ENCODE peak calls at places on chromosomes 13 and 19, in nine cellular contexts. One of them, this sample, is unnamed.
A peak's percentile ranks its signal among the peaks of the same experiment; 100 is the strongest.

GRCh38 chr19:13692096-13692495 is 72.2 kb upstream of the MRI1 start:
- DNase-seq in MM.1S: no peak
- DNase-seq in PC-3: peak; percentile 93
- DNase-seq in HCT116: no peak
- DNase-seq in GM23248: peak; percentile 89
- DNase-seq in GM23338: no peak
- DNase-seq in SK-N-SH: no peak
- DNase-seq in OCI-LY7: no peak
- DNase-seq in hepatocyte: no peak
- DNase-seq in this sample: no peak

GRCh38 chr13:110557610-110558305 is 3.8 kb downstream of the RAB20 start:
- DNase-seq in MM.1S: no peak
- DNase-seq in PC-3: no peak
- DNase-seq in HCT116: no peak
- DNase-seq in GM23248: no peak
- DNase-seq in GM23338: no peak
- DNase-seq in SK-N-SH: no peak
- DNase-seq in OCI-LY7: no peak
- DNase-seq in hepatocyte: no peak
- DNase-seq in this sample: no peak

GRCh38 chr13:87884874-87885273 is 213.7 kb downstream of the SLITRK5 start:
- DNase-seq in MM.1S: no peak
- DNase-seq in PC-3: peak; percentile 29
- DNase-seq in HCT116: no peak
- DNase-seq in GM23248: no peak
- DNase-seq in GM23338: peak; percentile 40
- DNase-seq in SK-N-SH: peak; percentile 1
- DNase-seq in OCI-LY7: no peak
- DNase-seq in hepatocyte: peak; percentile 62
- DNase-seq in this sample: peak; percentile 43

GRCh38 chr19:13599681-13600080 is 93.4 kb upstream of the CACNA1A start:
- DNase-seq in MM.1S: no peak
- DNase-seq in PC-3: no peak
- DNase-seq in HCT116: no peak
- DNase-seq in GM23248: no peak
- DNase-seq in GM23338: no peak
- DNase-seq in SK-N-SH: no peak
- DNase-seq in OCI-LY7: no peak
- DNase-seq in hepatocyte: no peak
- DNase-seq in this sample: no peak

GRCh38 chr19:18397242-18398202 is at the start of gene LRRC25:
- DNase-seq in MM.1S: no peak
- DNase-seq in PC-3: no peak
- DNase-seq in HCT116: no peak
- DNase-seq in GM23248: no peak
- DNase-seq in GM23338: peak; percentile 96
- DNase-seq in SK-N-SH: peak; percentile 63
- DNase-seq in OCI-LY7: peak; percentile 77
- DNase-seq in hepatocyte: no peak
- DNase-seq in this sample: peak; percentile 91

GRCh38 chr13:113928701-113929627 is 44.9 kb downstream of the C13orf46 start:
- DNase-seq in MM.1S: no peak
- DNase-seq in PC-3: no peak
- DNase-seq in HCT116: no peak
- DNase-seq in GM23248: peak; percentile 92
- DNase-seq in GM23338: no peak
- DNase-seq in SK-N-SH: peak; percentile 74
- DNase-seq in OCI-LY7: no peak
- DNase-seq in hepatocyte: peak; percentile 50
- DNase-seq in this sample: no peak

GRCh38 chr19:24052811-24053210 is 34.2 kb upstream of the ZNF254 start:
- DNase-seq in MM.1S: no peak
- DNase-seq in PC-3: no peak
- DNase-seq in HCT116: no peak
- DNase-seq in GM23248: peak; percentile 29
- DNase-seq in GM23338: no peak
- DNase-seq in SK-N-SH: no peak
- DNase-seq in OCI-LY7: no peak
- DNase-seq in hepatocyte: no peak
- DNase-seq in this sample: no peak

GRCh38 chr13:109381546-109382180 is 404.7 kb downstream of the IRS2 start:
- DNase-seq in MM.1S: no peak
- DNase-seq in PC-3: no peak
- DNase-seq in HCT116: no peak
- DNase-seq in GM23248: peak; percentile 76
- DNase-seq in GM23338: no peak
- DNase-seq in SK-N-SH: no peak
- DNase-seq in OCI-LY7: no peak
- DNase-seq in hepatocyte: no peak
- DNase-seq in this sample: no peak

GRCh38 chr19:54023191-54023590 is 31.8 kb downstream of the CACNG6 start:
- DNase-seq in MM.1S: no peak
- DNase-seq in PC-3: no peak
- DNase-seq in HCT116: no peak
- DNase-seq in GM23248: no peak
- DNase-seq in GM23338: no peak
- DNase-seq in SK-N-SH: no peak
- DNase-seq in OCI-LY7: no peak
- DNase-seq in hepatocyte: no peak
- DNase-seq in this sample: no peak

GRCh38 chr13:92843549-92843948 is 383.1 kb upstream of the GPC6 start:
- DNase-seq in MM.1S: peak; percentile 56
- DNase-seq in PC-3: peak; percentile 67
- DNase-seq in HCT116: no peak
- DNase-seq in GM23248: peak; percentile 61
- DNase-seq in GM23338: no peak
- DNase-seq in SK-N-SH: no peak
- DNase-seq in OCI-LY7: no peak
- DNase-seq in hepatocyte: peak; percentile 10
- DNase-seq in this sample: no peak

GRCh38 chr19:4373601-4374441 is 26.5 kb downstream of the SH3GL1 start:
- DNase-seq in MM.1S: no peak
- DNase-seq in PC-3: no peak
- DNase-seq in HCT116: no peak
- DNase-seq in GM23248: peak; percentile 74
- DNase-seq in GM23338: no peak
- DNase-seq in SK-N-SH: no peak
- DNase-seq in OCI-LY7: no peak
- DNase-seq in hepatocyte: no peak
- DNase-seq in this sample: no peak

GRCh38 chr19:30518965-30519606 is 146.9 kb downstream of the ZNF536 start:
- DNase-seq in MM.1S: no peak
- DNase-seq in PC-3: no peak
- DNase-seq in HCT116: no peak
- DNase-seq in GM23248: no peak
- DNase-seq in GM23338: no peak
- DNase-seq in SK-N-SH: no peak
- DNase-seq in OCI-LY7: no peak
- DNase-seq in hepatocyte: no peak
- DNase-seq in this sample: no peak

GRCh38 chr19:1799695-1800342 is 12.3 kb downstream of the ATP8B3 start:
- DNase-seq in MM.1S: no peak
- DNase-seq in PC-3: no peak
- DNase-seq in HCT116: no peak
- DNase-seq in GM23248: no peak
- DNase-seq in GM23338: no peak
- DNase-seq in SK-N-SH: no peak
- DNase-seq in OCI-LY7: no peak
- DNase-seq in hepatocyte: no peak
- DNase-seq in this sample: no peak

GRCh38 chr13:70817571-70817970 is 709.3 kb upstream of the KLHL1 start:
- DNase-seq in MM.1S: no peak
- DNase-seq in PC-3: peak; percentile 5
- DNase-seq in HCT116: no peak
- DNase-seq in GM23248: no peak
- DNase-seq in GM23338: no peak
- DNase-seq in SK-N-SH: no peak
- DNase-seq in OCI-LY7: no peak
- DNase-seq in hepatocyte: no peak
- DNase-seq in this sample: no peak

GRCh38 chr19:35720648-35721047 is 2.8 kb downstream of the KMT2B start:
- DNase-seq in MM.1S: no peak
- DNase-seq in PC-3: no peak
- DNase-seq in HCT116: no peak
- DNase-seq in GM23248: no peak
- DNase-seq in GM23338: no peak
- DNase-seq in SK-N-SH: no peak
- DNase-seq in OCI-LY7: no peak
- DNase-seq in hepatocyte: no peak
- DNase-seq in this sample: no peak

GRCh38 chr13:31361673-31362072 is 161.9 kb downstream of the B3GLCT start:
- DNase-seq in MM.1S: no peak
- DNase-seq in PC-3: no peak
- DNase-seq in HCT116: no peak
- DNase-seq in GM23248: no peak
- DNase-seq in GM23338: no peak
- DNase-seq in SK-N-SH: no peak
- DNase-seq in OCI-LY7: no peak
- DNase-seq in hepatocyte: no peak
- DNase-seq in this sample: no peak

GRCh38 chr19:4337906-4338440 is 654 bp downstream of the STAP2 start:
- DNase-seq in MM.1S: no peak
- DNase-seq in PC-3: peak; percentile 15
- DNase-seq in HCT116: no peak
- DNase-seq in GM23248: peak; percentile 32
- DNase-seq in GM23338: peak; percentile 51
- DNase-seq in SK-N-SH: no peak
- DNase-seq in OCI-LY7: no peak
- DNase-seq in hepatocyte: peak; percentile 80
- DNase-seq in this sample: peak; percentile 42

GRCh38 chr19:6048808-6049405 is 61.4 kb downstream of the RFX2 start:
- DNase-seq in MM.1S: peak; percentile 76
- DNase-seq in PC-3: peak; percentile 93
- DNase-seq in HCT116: peak; percentile 59
- DNase-seq in GM23248: peak; percentile 86
- DNase-seq in GM23338: peak; percentile 91
- DNase-seq in SK-N-SH: peak; percentile 91
- DNase-seq in OCI-LY7: peak; percentile 77
- DNase-seq in hepatocyte: peak; percentile 88
- DNase-seq in this sample: peak; percentile 89
- TF ChIP-seq EZH2phosphoT487 in MM.1S: no peak
- TF ChIP-seq EZH2phosphoT487 in PC-3: no peak
- TF ChIP-seq EZH2phosphoT487 in HCT116: no peak
- TF ChIP-seq EZH2phosphoT487 in GM23248: no peak
- TF ChIP-seq EZH2phosphoT487 in GM23338: no peak
- TF ChIP-seq EZH2phosphoT487 in SK-N-SH: no peak
- TF ChIP-seq EZH2phosphoT487 in OCI-LY7: no peak
- TF ChIP-seq EZH2phosphoT487 in hepatocyte: no peak
- TF ChIP-seq EZH2phosphoT487 in this sample: no peak

GRCh38 chr19:17209126-17210036 is 5.8 kb upstream of the USE1 start:
- DNase-seq in MM.1S: no peak
- DNase-seq in PC-3: peak; percentile 39
- DNase-seq in HCT116: peak; percentile 75
- DNase-seq in GM23248: peak; percentile 48
- DNase-seq in GM23338: peak; percentile 99
- DNase-seq in SK-N-SH: peak; percentile 95
- DNase-seq in OCI-LY7: peak; percentile 93
- DNase-seq in hepatocyte: peak; percentile 16
- DNase-seq in this sample: peak; percentile 93

GRCh38 chr19:17202249-17202648 is 12.9 kb upstream of the USE1 start:
- DNase-seq in MM.1S: no peak
- DNase-seq in PC-3: peak; percentile 44
- DNase-seq in HCT116: peak; percentile 15
- DNase-seq in GM23248: peak; percentile 69
- DNase-seq in GM23338: peak; percentile 52
- DNase-seq in SK-N-SH: no peak
- DNase-seq in OCI-LY7: peak; percentile 34
- DNase-seq in hepatocyte: peak; percentile 10
- DNase-seq in this sample: no peak

GRCh38 chr19:17206736-17207581 is 8.2 kb upstream of the USE1 start:
- DNase-seq in MM.1S: no peak
- DNase-seq in PC-3: no peak
- DNase-seq in HCT116: no peak
- DNase-seq in GM23248: no peak
- DNase-seq in GM23338: no peak
- DNase-seq in SK-N-SH: no peak
- DNase-seq in OCI-LY7: no peak
- DNase-seq in hepatocyte: peak; percentile 2
- DNase-seq in this sample: no peak

GRCh38 chr19:17202713-17203112 is 12.4 kb upstream of the USE1 start:
- DNase-seq in MM.1S: no peak
- DNase-seq in PC-3: no peak
- DNase-seq in HCT116: no peak
- DNase-seq in GM23248: no peak
- DNase-seq in GM23338: no peak
- DNase-seq in SK-N-SH: no peak
- DNase-seq in OCI-LY7: no peak
- DNase-seq in hepatocyte: peak; percentile 3
- DNase-seq in this sample: no peak

GRCh38 chr19:17205237-17206140 is 9.7 kb upstream of the USE1 start:
- DNase-seq in MM.1S: peak; percentile 53
- DNase-seq in PC-3: peak; percentile 64
- DNase-seq in HCT116: no peak
- DNase-seq in GM23248: peak; percentile 69
- DNase-seq in GM23338: peak; percentile 90
- DNase-seq in SK-N-SH: peak; percentile 74
- DNase-seq in OCI-LY7: peak; percentile 65
- DNase-seq in hepatocyte: peak; percentile 77
- DNase-seq in this sample: peak; percentile 75
- TF ChIP-seq EZH2phosphoT487 in MM.1S: no peak
- TF ChIP-seq EZH2phosphoT487 in PC-3: no peak
- TF ChIP-seq EZH2phosphoT487 in HCT116: no peak
- TF ChIP-seq EZH2phosphoT487 in GM23248: no peak
- TF ChIP-seq EZH2phosphoT487 in GM23338: no peak
- TF ChIP-seq EZH2phosphoT487 in SK-N-SH: no peak
- TF ChIP-seq EZH2phosphoT487 in OCI-LY7: no peak
- TF ChIP-seq EZH2phosphoT487 in hepatocyte: no peak
- TF ChIP-seq EZH2phosphoT487 in this sample: no peak

GRCh38 chr13:48773531-48774275 is 120.0 kb downstream of the CYSLTR2 start:
- DNase-seq in MM.1S: no peak
- DNase-seq in PC-3: no peak
- DNase-seq in HCT116: no peak
- DNase-seq in GM23248: no peak
- DNase-seq in GM23338: no peak
- DNase-seq in SK-N-SH: no peak
- DNase-seq in OCI-LY7: no peak
- DNase-seq in hepatocyte: no peak
- DNase-seq in this sample: no peak
- TF ChIP-seq EZH2phosphoT487 in MM.1S: no peak
- TF ChIP-seq EZH2phosphoT487 in PC-3: no peak
- TF ChIP-seq EZH2phosphoT487 in HCT116: no peak
- TF ChIP-seq EZH2phosphoT487 in GM23248: no peak
- TF ChIP-seq EZH2phosphoT487 in GM23338: no peak
- TF ChIP-seq EZH2phosphoT487 in SK-N-SH: no peak
- TF ChIP-seq EZH2phosphoT487 in OCI-LY7: no peak
- TF ChIP-seq EZH2phosphoT487 in hepatocyte: no peak
- TF ChIP-seq EZH2phosphoT487 in this sample: no peak

DNA sequence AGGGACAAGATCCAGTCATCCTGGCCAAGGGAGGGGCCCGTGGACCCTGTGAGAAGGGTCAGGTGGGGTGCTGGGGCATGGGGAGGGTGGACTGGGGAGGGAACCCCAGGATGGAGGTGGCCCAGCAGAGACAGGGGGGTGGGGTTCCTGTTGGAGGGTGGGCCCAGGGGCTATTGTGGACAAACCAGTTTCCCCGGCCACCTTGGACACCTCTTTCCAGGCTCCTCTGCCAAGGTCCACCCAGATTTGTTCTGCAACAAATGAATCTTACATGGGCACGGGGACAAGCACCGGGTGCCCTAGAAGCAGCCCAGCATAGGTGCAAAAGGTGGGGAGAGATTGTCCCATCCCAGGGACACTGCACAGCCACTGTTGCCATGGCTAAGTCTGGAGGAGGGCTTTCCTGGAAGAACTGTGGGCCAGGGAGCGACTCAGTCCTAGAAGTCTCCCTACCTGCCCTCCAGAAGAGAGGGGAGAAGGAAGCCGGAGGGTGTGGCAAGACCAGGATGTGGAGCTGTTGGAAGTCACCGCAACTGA is 2.2 kb upstream of the FBN3 start:
- DNase-seq in MM.1S: no peak
- DNase-seq in PC-3: no peak
- DNase-seq in HCT116: no peak
- DNase-seq in GM23248: no peak
- DNase-seq in GM23338: no peak
- DNase-seq in SK-N-SH: peak; percentile 24
- DNase-seq in OCI-LY7: no peak
- DNase-seq in hepatocyte: no peak
- DNase-seq in this sample: no peak
- TF ChIP-seq EZH2phosphoT487 in MM.1S: no peak
- TF ChIP-seq EZH2phosphoT487 in PC-3: no peak
- TF ChIP-seq EZH2phosphoT487 in HCT116: no peak
- TF ChIP-seq EZH2phosphoT487 in GM23248: no peak
- TF ChIP-seq EZH2phosphoT487 in GM23338: no peak
- TF ChIP-seq EZH2phosphoT487 in SK-N-SH: no peak
- TF ChIP-seq EZH2phosphoT487 in OCI-LY7: no peak
- TF ChIP-seq EZH2phosphoT487 in hepatocyte: no peak
- TF ChIP-seq EZH2phosphoT487 in this sample: no peak

This sample was measured in neural progenitor cell.